ENCODE peak calls at places on chromosome 15, in nine cellular contexts. H, U, W, I, L, V, S, R and A are unnamed samples.

GRCh38 chr15:74855857-74856256 is 12.9 kb upstream of the ULK3 start:
- DNase-seq in H (no peak), U (no peak), W (no peak), I (no peak), L (no peak), V (no peak), S (no peak), R (no peak), A (no peak)

GRCh38 chr15:62342959-62343358 is 177.9 kb upstream of the C2CD4B start:
- DNase-seq in H (no peak), U (no peak), W (no peak), I (no peak), L (no peak), V (no peak), S (no peak), R (no peak), A (no peak)

GRCh38 chr15:25170113-25170731 is 215.4 kb downstream of the SNRPN start:
- DNase-seq in H (no peak), U (no peak), W (peak), I (no peak), L (no peak), V (peak), S (no peak), R (no peak), A (no peak)

GRCh38 chr15:71435552-71435951 is 320.3 kb downstream of the THSD4 start:
- DNase-seq in H (no peak), U (no peak), W (peak), I (no peak), L (peak), V (no peak), S (no peak), R (no peak), A (no peak)

GRCh38 chr15:43258781-43259180 is 7.9 kb downstream of the TGM5 start:
- DNase-seq in H (no peak), U (no peak), W (no peak), I (no peak), L (no peak), V (no peak), S (no peak), R (no peak), A (no peak)

GRCh38 chr15:57118013-57118799 is 199.8 kb downstream of the TCF12 start:
- DNase-seq in H (peak), U (no peak), W (no peak), I (no peak), L (no peak), V (no peak), S (peak), R (no peak), A (no peak)

GRCh38 chr15:87618203-87618725 is 638.3 kb downstream of the NTRK3 start:
- DNase-seq in H (no peak), U (no peak), W (no peak), I (no peak), L (no peak), V (no peak), S (peak), R (no peak), A (no peak)

GRCh38 chr15:68370768-68371151 is 61.2 kb downstream of the ITGA11 start:
- DNase-seq in H (no peak), U (no peak), W (no peak), I (no peak), L (no peak), V (no peak), S (no peak), R (no peak), A (no peak)

GRCh38 chr15:84714372-84714771 is 1.6 kb downstream of the SEC11A start:
- DNase-seq in H (no peak), U (no peak), W (no peak), I (no peak), L (no peak), V (no peak), S (no peak), R (no peak), A (no peak)

GRCh38 chr15:84714816-84715215 is 1.1 kb downstream of the SEC11A start:
- DNase-seq in H (no peak), U (no peak), W (no peak), I (no peak), L (no peak), V (no peak), S (no peak), R (no peak), A (no peak)

GRCh38 chr15:84721381-84721780 is 5.4 kb upstream of the SEC11A start:
- DNase-seq in H (no peak), U (no peak), W (no peak), I (no peak), L (no peak), V (no peak), S (no peak), R (no peak), A (no peak)

GRCh38 chr15:84715442-84716035 is 400 bp downstream of the SEC11A start:
- DNase-seq in H (peak), U (peak), W (no peak), I (no peak), L (peak), V (peak), S (peak), R (peak), A (peak)

DNA sequence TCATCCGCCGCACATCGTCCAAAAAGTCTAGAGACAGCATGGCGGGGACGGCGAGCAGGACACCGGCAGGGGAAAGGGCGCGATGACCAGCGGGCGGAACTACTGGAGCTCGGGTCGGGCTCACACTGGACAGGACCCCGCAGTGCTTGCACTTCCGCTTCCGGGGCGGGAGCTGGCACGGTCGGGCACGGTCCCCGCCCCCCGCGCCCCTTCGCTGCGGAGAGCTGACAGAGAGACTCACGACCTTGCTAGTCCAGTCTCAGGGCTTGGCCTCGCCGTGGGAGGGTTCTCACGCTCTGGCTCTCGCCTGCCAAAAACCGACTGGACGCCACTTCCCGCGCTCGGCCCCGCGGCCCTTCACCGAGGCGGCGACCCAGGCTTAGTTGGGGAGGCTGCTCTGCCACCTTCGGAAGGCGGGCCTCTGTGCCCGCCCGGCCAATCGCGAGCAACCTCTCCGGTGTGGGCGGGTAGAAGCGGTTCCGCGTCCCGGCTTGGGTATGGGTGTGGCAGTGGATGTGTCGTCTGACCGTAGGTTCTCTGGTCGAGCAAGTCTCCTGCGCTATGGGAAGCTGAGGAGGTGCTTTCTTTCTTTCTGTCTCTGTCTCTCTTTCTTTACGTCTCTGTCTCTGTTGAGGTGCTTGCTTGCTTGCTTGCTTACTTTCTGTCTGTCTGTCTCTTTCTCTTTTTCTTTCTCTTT is at the start of gene SEC11A:
- DNase-seq in H (peak), U (peak), W (peak), I (peak), L (peak), V (peak), S (peak), R (peak), A (peak)
- H3K27ac ChIP-seq in H (peak), U (peak), W (peak), I (peak), L (peak), V (peak), S (peak), R (peak), A (peak)

DNA sequence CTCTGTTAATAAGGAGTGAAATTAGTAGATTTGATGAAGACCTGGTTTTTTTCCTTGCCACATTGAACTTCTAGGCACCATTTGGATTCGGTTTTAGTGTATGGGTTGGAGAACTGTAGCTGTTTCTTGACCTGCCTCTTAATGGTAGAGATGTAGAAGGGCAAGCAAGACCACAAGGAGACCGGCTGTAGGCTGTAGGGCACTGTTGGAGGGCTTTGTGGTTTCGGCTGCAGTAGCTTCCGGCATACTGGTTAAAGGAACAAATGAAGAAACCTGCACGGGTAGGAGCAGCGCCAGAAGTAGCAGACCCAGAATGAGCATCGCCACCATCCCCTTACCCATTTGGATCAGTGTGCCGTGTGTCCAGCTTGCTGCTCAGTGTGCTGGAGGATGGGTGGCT is 7.9 kb downstream of the PCLAF start:
- DNase-seq in H (no peak), U (no peak), W (no peak), I (no peak), L (no peak), V (no peak), S (no peak), R (no peak), A (no peak)
- H3K27ac ChIP-seq in H (no peak), U (no peak), W (no peak), I (no peak), L (no peak), V (no peak), S (no peak), R (no peak), A (no peak)

GRCh38 chr15:64846246-64846645 is 4.5 kb downstream of the PLEKHO2 start:
- DNase-seq in H (no peak), U (no peak), W (no peak), I (no peak), L (no peak), V (no peak), S (no peak), R (no peak), A (no peak)
- H3K27ac ChIP-seq in H (no peak), U (no peak), W (no peak), I (no peak), L (no peak), V (no peak), S (no peak), R (no peak), A (peak)

GRCh38 chr15:27485265-27485664 is 514.3 kb downstream of the GABRG3 start:
- DNase-seq in H (no peak), U (no peak), W (no peak), I (no peak), L (peak), V (no peak), S (no peak), R (no peak), A (no peak)

GRCh38 chr15:27481768-27482167 is 510.8 kb downstream of the GABRG3 start:
- DNase-seq in H (no peak), U (peak), W (peak), I (no peak), L (no peak), V (no peak), S (no peak), R (no peak), A (no peak)

GRCh38 chr15:27480642-27481041 is 509.7 kb downstream of the GABRG3 start:
- DNase-seq in H (no peak), U (no peak), W (no peak), I (no peak), L (no peak), V (no peak), S (no peak), R (no peak), A (no peak)

GRCh38 chr15:27482344-27482743 is 511.4 kb downstream of the GABRG3 start:
- DNase-seq in H (no peak), U (no peak), W (no peak), I (no peak), L (no peak), V (no peak), S (no peak), R (no peak), A (no peak)

DNA sequence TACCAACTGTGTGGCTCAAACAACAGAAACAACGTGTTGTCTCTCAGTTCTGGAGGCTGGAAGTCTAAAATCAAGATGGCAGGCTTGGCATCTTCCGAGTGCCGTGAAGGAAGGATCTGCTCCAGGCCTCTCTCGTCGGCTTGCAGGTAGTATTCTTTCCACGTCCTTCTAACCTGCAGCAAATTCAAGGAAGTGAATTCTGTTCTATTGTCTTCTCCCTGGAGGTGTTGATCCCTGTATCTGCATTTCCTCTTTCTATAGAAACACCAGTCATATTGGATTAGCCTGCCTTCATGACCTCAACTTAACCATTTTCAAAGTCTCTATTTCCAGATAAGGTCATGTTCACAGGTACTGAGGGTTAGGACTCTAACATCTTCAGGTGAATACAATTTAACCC is 512.1 kb downstream of the GABRG3 start:
- DNase-seq in H (no peak), U (no peak), W (no peak), I (no peak), L (no peak), V (no peak), S (no peak), R (no peak), A (no peak)
- H3K27ac ChIP-seq in H (no peak), U (no peak), W (no peak), I (no peak), L (no peak), V (no peak), S (no peak), R (no peak), A (no peak)

DNA sequence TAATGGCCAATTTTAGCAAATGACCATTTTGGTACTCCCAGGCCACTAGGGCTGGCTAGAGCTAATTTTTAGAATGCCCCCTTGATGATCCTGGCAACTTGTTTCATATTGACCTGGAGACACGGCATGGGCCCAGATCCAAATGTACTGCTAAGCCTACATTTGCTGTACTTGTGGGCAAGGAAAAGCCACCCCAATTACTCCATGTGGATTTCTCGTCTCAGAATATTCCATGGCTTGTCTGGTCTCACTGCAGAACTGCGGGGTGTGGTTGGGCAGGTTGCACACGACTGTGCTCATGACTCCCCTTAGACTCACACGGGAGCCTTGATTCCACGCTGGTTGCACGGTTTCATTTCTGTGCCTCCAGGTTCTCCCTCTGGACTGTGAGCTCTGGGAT is 140.9 kb downstream of the RPLP1 start:
- DNase-seq in H (no peak), U (no peak), W (no peak), I (no peak), L (no peak), V (no peak), S (no peak), R (no peak), A (peak)
- H3K27ac ChIP-seq in H (no peak), U (no peak), W (no peak), I (no peak), L (no peak), V (no peak), S (no peak), R (peak), A (peak)

DNA sequence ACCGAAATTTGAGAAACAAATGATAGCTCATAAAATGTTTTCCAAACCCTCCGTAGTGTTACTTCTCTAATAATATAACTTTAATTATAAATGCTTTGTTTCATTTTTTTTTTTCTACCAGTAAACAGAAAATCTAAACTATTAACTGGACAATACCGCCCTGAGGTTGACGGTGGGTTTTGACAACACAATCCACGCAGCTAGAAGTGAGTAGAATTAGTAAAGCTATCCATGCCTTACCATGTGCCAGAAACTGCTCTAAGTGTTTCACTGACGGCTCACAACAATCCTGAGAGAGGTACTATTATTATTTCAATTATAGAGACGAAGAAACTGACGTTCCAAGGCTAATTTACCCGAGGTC is 410 bp downstream of the NDUFAF1 start:
- DNase-seq in H (no peak), U (no peak), W (no peak), I (no peak), L (no peak), V (no peak), S (no peak), R (no peak), A (no peak)
- H3K27ac ChIP-seq in H (peak), U (peak), W (peak), I (peak), L (peak), V (no peak), S (peak), R (peak), A (peak)

GRCh38 chr15:39364721-39365120 is 216.2 kb upstream of the THBS1 start:
- DNase-seq in H (no peak), U (no peak), W (no peak), I (no peak), L (no peak), V (no peak), S (no peak), R (no peak), A (no peak)
- H3K27ac ChIP-seq in H (no peak), U (no peak), W (no peak), I (no peak), L (no peak), V (no peak), S (no peak), R (no peak), A (no peak)